ENCODE peak calls at places on chromosome 17, in four cellular contexts. K is Calu3, T is GM10248, A is uterus. O is an unnamed sample.

GRCh38 chr17:42133461-42134041 is 10.9 kb downstream of the HSPB9 start:
- DNase-seq in A (no peak), T (peak), K (no peak), O (no peak)

GRCh38 chr17:81342062-81342699 is 47.1 kb upstream of the SLC38A10 start:
- DNase-seq in K (no peak), A (no peak), T (no peak), O (no peak)

GRCh38 chr17:20948984-20949777 is 93.6 kb downstream of the USP22 start:
- DNase-seq in T (no peak), K (no peak), A (no peak), O (no peak)

GRCh38 chr17:19386276-19386863 is 620 bp downstream of the MFAP4 start:
- DNase-seq in T (no peak), A (peak), K (no peak), O (peak)

GRCh38 chr17:68507581-68507980 is 4.6 kb upstream of the PRKAR1A start:
- DNase-seq in A (no peak), K (no peak), T (no peak), O (no peak)

GRCh38 chr17:68343976-68344375 is 52.7 kb downstream of the ARSG start:
- DNase-seq in A (no peak), K (no peak), T (no peak), O (no peak)

GRCh38 chr17:21275047-21275578 is 9.4 kb upstream of the MAP2K3 start:
- DNase-seq in K (no peak), A (no peak), T (no peak), O (no peak)

GRCh38 chr17:73347355-73347754 is 35.6 kb upstream of the CDC42EP4 start:
- DNase-seq in A (peak), T (no peak), K (no peak), O (peak)

GRCh38 chr17:51703364-51704341 is 443.3 kb downstream of the UTP18 start:
- DNase-seq in K (no peak), T (no peak), A (peak), O (peak)

GRCh38 chr17:7587831-7588230 is 2.1 kb downstream of the SOX15 start:
- DNase-seq in A (peak), K (no peak), T (no peak), O (no peak)

GRCh38 chr17:81308161-81308560 is 13.1 kb upstream of the SLC38A10 start:
- DNase-seq in K (no peak), A (no peak), T (no peak), O (no peak)

GRCh38 chr17:27793168-27793905 is 7.0 kb downstream of the NOS2 start:
- DNase-seq in K (no peak), A (peak), T (no peak), O (no peak)

GRCh38 chr17:38873646-38874380 is 4.0 kb downstream of the LASP1 start:
- DNase-seq in K (peak), T (no peak), A (no peak), O (no peak)

GRCh38 chr17:7219812-7220592 is at the start of the genes ACADVL and DLG4:
- DNase-seq in T (peak), K (peak), A (peak), O (peak)

GRCh38 chr17:67718325-67718941 is 697 bp downstream of the NOL11 start:
- DNase-seq in T (peak), K (peak), A (no peak), O (no peak)

GRCh38 chr17:74807925-74808324 is 31.8 kb upstream of the NAT9 start:
- DNase-seq in A (no peak), K (no peak), T (no peak), O (no peak)

GRCh38 chr17:19460695-19461094 is 49.7 kb downstream of the RNF112 start:
- DNase-seq in K (no peak), T (no peak), A (peak), O (no peak)